ENCODE peak calls at places on chromosomes 7 and 10, in six cellular contexts. Q, X, J, M, Z and O are unnamed samples.

GRCh38 chr7:33986951-33987948 is 81.9 kb downstream of the BMPER start:
- DNase-seq in Q (no peak), M (peak; percentile 97), J (no peak), Z (peak; percentile 32), X (peak; percentile 92), O (no peak)

GRCh38 chr10:80596391-80597257 is 58.9 kb downstream of the SH2D4B start:
- DNase-seq in X (peak; percentile 73), M (peak; percentile 37), Z (no peak), J (peak; percentile 58), Q (peak; percentile 57), O (no peak)

GRCh38 chr10:34743804-34744203 is 71.3 kb downstream of the PARD3 start:
- DNase-seq in Q (no peak), M (peak; percentile 37), J (peak; percentile 69), Z (peak; percentile 29), X (no peak), O (no peak)

GRCh38 chr10:51886438-51887068 is 187.2 kb upstream of the CSTF2T start:
- DNase-seq in Z (no peak), M (peak; percentile 63), X (no peak), J (no peak), Q (no peak), O (no peak)

GRCh38 chr7:130641040-130641439 is 27.5 kb downstream of the COPG2 start:
- DNase-seq in Z (no peak), M (no peak), Q (no peak), J (no peak), X (no peak), O (no peak)

GRCh38 chr10:117536862-117537435 is 5.6 kb upstream of the EMX2 start:
- DNase-seq in Q (no peak), J (no peak), Z (no peak), X (no peak), M (no peak), O (no peak)

GRCh38 chr10:29636178-29636577 is 1.4 kb upstream of the SVIL start:
- DNase-seq in Q (no peak), M (peak; percentile 54), J (no peak), Z (no peak), X (peak; percentile 67), O (no peak)

GRCh38 chr7:3312583-3312982 is 11.5 kb downstream of the SDK1 start:
- DNase-seq in M (no peak), X (no peak), Q (no peak), Z (no peak), J (no peak), O (no peak)

GRCh38 chr7:158102897-158103296 is 484.7 kb downstream of the PTPRN2 start:
- DNase-seq in X (no peak), M (no peak), J (no peak), Z (no peak), Q (no peak), O (peak; percentile 36)

GRCh38 chr10:83603708-83604107 is 535.6 kb upstream of the GHITM start:
- DNase-seq in M (peak; percentile 2), J (no peak), Z (no peak), Q (no peak), X (no peak), O (no peak)

GRCh38 chr10:6918305-6918704 is 338.2 kb upstream of the PRKCQ start:
- DNase-seq in Z (peak; percentile 25), X (peak; percentile 30), J (peak; percentile 24), M (peak; percentile 19), Q (peak; percentile 57), O (peak; percentile 73)

GRCh38 chr7:1961776-1962276 is 270.9 kb downstream of the MAD1L1 start:
- DNase-seq in X (no peak), J (no peak), Q (no peak), M (peak; percentile 92), Z (no peak), O (no peak)

GRCh38 chr10:78520737-78521430 is 487.2 kb downstream of the RPS24 start:
- DNase-seq in M (no peak), Z (no peak), J (no peak), Q (peak; percentile 9), X (peak; percentile 85), O (no peak)

GRCh38 chr10:86821600-86821999 is 65.2 kb downstream of the BMPR1A start:
- DNase-seq in Q (no peak), Z (no peak), M (peak; percentile 69), J (no peak), X (no peak), O (no peak)

GRCh38 chr10:64518456-64518855 is 997.3 kb downstream of the REEP3 start:
- DNase-seq in X (no peak), M (no peak), Q (no peak), J (no peak), Z (no peak), O (no peak)

GRCh38 chr10:122390679-122391078 is 16.2 kb downstream of the PLEKHA1 start:
- DNase-seq in Q (no peak), J (no peak), X (no peak), M (no peak), Z (no peak), O (no peak)

DNA sequence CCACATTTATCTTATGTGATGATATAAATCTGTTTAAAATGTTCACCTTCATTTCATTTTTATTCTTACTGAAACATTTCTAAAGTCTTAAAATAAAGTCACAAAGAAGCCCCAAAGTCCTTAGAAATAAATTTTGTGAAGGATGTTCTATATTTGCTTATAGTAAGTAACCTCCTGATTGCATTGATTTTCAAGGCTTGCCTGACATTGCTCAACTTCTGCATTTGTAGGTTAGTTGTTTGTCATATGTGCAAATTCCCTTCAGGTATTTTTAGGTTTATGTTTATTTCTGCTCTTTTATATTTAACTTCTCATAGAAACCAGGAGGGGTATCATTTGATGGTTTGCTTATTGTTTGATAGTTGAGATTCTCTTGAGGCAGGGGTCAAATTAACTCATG is 417.8 kb downstream of the ARL4A start:
- DNase-seq in Z (no peak), J (no peak), M (no peak), Q (no peak), X (no peak), O (no peak)
- H3K4me1 ChIP-seq in Z (no peaks in the 10 kb centered on the region), J (no peaks in the 10 kb centered on the region), M (no peaks in the 10 kb centered on the region), Q (no peaks in the 10 kb centered on the region), X (no peaks in the 10 kb centered on the region), O (no peaks in the 10 kb centered on the region)

GRCh38 chr7:93021748-93022147 is 96.0 kb downstream of the SAMD9 start:
- DNase-seq in J (no peak), Q (no peak), M (no peak), X (no peak), Z (no peak), O (no peak)

GRCh38 chr7:93016681-93017349 is 101.0 kb downstream of the SAMD9 start:
- DNase-seq in Z (no peak), X (no peak), J (no peak), M (no peak), Q (no peak), O (no peak)

GRCh38 chr7:93015193-93016084 is 102.3 kb downstream of the SAMD9 start:
- DNase-seq in J (no peak), Q (no peak), Z (no peak), X (no peak), M (peak; percentile 52), O (no peak)

GRCh38 chr7:93016085-93016471 is 101.7 kb downstream of the SAMD9 start:
- DNase-seq in Z (no peak), M (peak; percentile 35), J (no peak), X (no peak), Q (no peak), O (no peak)

GRCh38 chr7:93018666-93019065 is 99.1 kb downstream of the SAMD9 start:
- DNase-seq in Z (no peak), M (peak; percentile 47), Q (no peak), X (no peak), J (no peak), O (no peak)
- H3K4me3 ChIP-seq in Z (no peak overlapping the region), M (no peak overlapping the region), Q (no peak overlapping the region), X (no peak overlapping the region), J (no peak overlapping the region), O (no peak overlapping the region)

GRCh38 chr7:30237271-30237695 is 47.1 kb upstream of the ZNRF2 start:
- DNase-seq in J (no peak), M (no peak), Z (no peak), X (no peak), Q (peak; percentile 54), O (no peak)

GRCh38 chr7:30231271-30231670 is 53.1 kb upstream of the ZNRF2 start:
- DNase-seq in M (no peak), J (no peak), Q (no peak), Z (no peak), X (no peak), O (no peak)

GRCh38 chr7:30226593-30227268 is 57.7 kb upstream of the ZNRF2 start:
- DNase-seq in X (peak; percentile 69), Z (no peak), Q (no peak), M (no peak), J (peak; percentile 47), O (no peak)

DNA sequence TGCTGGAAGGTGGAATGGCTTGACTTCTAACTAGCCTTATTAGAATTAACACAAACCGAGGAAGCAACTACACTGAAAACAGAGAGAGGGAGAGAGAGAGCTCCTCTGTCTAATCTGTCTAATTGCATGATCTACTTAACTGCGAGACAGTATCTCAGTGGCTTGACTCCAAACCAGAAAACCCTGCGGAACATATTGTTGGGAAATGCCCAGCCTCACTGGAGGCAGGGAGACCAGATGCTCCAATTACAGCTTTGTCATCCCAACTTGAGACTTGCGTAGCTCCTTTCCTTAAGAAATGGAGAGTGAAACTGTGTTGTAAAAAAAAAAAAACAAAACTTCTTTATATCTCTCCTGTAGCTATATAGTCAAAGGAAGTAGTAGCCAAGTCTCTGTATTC is 52.0 kb upstream of the ZNRF2 start:
- DNase-seq in X (no peak), Z (no peak), J (no peak), Q (no peak), M (no peak), O (no peak)
- TF ChIP-seq CTCF in X (no peak), Z (no peak), J (no peak), Q (no peak), M (no peak), O (no peak)

DNA sequence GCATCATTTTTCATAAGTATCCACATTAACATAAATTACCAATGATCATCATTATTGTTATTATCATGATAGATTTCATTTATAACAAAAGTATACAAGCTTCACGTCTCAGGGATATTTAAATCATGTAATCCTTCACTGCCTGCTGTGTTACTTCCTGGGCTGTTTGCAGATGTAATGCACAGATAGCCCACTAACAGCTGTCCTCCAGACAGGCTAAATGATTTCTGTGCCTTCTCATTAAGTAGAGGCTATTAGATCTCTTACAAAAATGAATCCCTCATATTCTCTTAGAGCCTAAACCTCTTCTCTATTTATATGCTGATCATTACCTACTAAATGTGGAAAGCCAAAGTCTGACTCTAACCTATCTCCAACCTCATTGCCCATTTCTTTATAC is 9.3 kb downstream of the PCLO start:
- DNase-seq in J (peak; percentile 78), M (no peak), Q (no peak), Z (no peak), X (no peak), O (no peak)
- H3K4me1 ChIP-seq in J (no peaks in the 10 kb centered on the region), M (no peaks in the 10 kb centered on the region), Q (no peaks in the 10 kb centered on the region), Z (no peaks in the 10 kb centered on the region), X (peaks cover 22% of the 10 kb centered on the region), O (no peaks in the 10 kb centered on the region)

DNA sequence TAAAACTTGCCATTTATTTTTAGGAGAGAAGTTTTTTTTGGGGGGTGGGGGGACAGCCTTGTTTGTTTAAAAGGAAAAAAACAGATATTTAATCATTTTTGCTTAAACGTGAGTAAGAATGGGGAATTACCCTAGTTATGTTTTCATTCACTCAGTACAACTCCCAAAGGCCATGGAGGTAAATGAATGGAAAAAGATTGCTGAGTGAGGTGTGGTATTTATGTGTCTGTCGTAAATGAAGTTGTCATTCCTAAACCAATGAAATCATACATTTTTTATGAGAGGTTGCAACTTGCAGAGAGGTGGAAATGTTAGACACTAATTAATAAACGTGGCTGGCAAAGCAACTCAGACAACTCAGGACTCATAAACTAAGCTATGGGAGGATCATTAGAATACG is 218.1 kb downstream of the CELF2 start:
- DNase-seq in M (no peak), X (no peak), Q (no peak), J (no peak), Z (no peak), O (no peak)
- H3K4me3 ChIP-seq in M (no peak overlapping the region), X (no peak overlapping the region), Q (no peak overlapping the region), J (no peak overlapping the region), Z (no peak overlapping the region), O (no peak overlapping the region)

GRCh38 chr7:11831727-11832495 is at the start of gene THSD7A:
- DNase-seq in M (peak; percentile 62), J (peak; percentile 92), X (peak; percentile 52), Q (no peak), Z (peak; percentile 21), O (peak; percentile 81)
- TF ChIP-seq CTCF in M (peak; percentile 18), J (peak; percentile 9), X (peak; percentile 27), Q (no peak), Z (no peak), O (no peak)